ENCODE peak calls at places on chromosomes 16 and 17, in ten cellular contexts. Y, M, N, D, S, T, Z, U, E and W are unnamed samples.

GRCh38 chr17:5912927-5913565 is 157.1 kb upstream of the WSCD1 start:
- DNase-seq in U (no peak), E (no peak), M (no peak), Z (no peak), T (no peak), D (no peak), S (no peak), Y (no peak), N (no peak), W (no peak)

GRCh38 chr17:74317071-74317470 is 9.0 kb upstream of the KIF19 start:
- DNase-seq in Z (no peak), U (no peak), M (no peak), Y (no peak), D (no peak), N (no peak), S (no peak), T (no peak), E (no peak), W (no peak)

GRCh38 chr17:59149841-59150511 is 5.0 kb downstream of the SKA2 start:
- DNase-seq in E (no peak), M (peak), T (no peak), S (no peak), N (no peak), Y (no peak), D (peak), U (peak), Z (no peak), W (no peak)

GRCh38 chr17:42329025-42329976 is 41.0 kb downstream of the STAT5A start:
- DNase-seq in S (peak), Z (no peak), U (peak), T (no peak), M (peak), D (no peak), E (no peak), N (no peak), Y (no peak), W (no peak)

GRCh38 chr16:84266451-84266850 is 26.6 kb upstream of the KCNG4 start:
- DNase-seq in E (no peak), U (peak), S (peak), M (peak), T (no peak), N (peak), D (peak), Z (peak), Y (no peak), W (peak)

GRCh38 chr17:2405247-2405926 is 4.5 kb upstream of the MNT start:
- DNase-seq in U (peak), D (peak), M (peak), S (no peak), E (no peak), T (no peak), Z (no peak), N (no peak), Y (no peak), W (no peak)

GRCh38 chr17:512926-513325 is 160.3 kb upstream of the RPH3AL start:
- DNase-seq in N (no peak), D (peak), E (no peak), U (no peak), M (peak), S (no peak), Z (no peak), T (no peak), Y (no peak), W (no peak)

GRCh38 chr17:76537288-76537577 is 276 bp downstream of the CYGB start:
- DNase-seq in U (no peak), Y (no peak), E (no peak), S (peak), N (no peak), Z (no peak), M (no peak), D (no peak), T (no peak), W (peak)

GRCh38 chr17:17783825-17784598 is 52.8 kb downstream of the SREBF1 start:
- DNase-seq in Y (peak), Z (peak), N (peak), S (peak), D (peak), M (no peak), T (no peak), U (no peak), E (peak), W (peak)

GRCh38 chr17:10311131-10311530 is 61.7 kb downstream of the MYH13 start:
- DNase-seq in M (no peak), Z (no peak), S (no peak), D (no peak), Y (no peak), E (no peak), U (no peak), N (no peak), T (no peak), W (no peak)

GRCh38 chr16:57616871-57617270 is 11.6 kb upstream of the ADGRG1 start:
- DNase-seq in Y (no peak), T (no peak), U (no peak), M (no peak), D (no peak), S (no peak), E (no peak), Z (no peak), N (no peak), W (peak)

GRCh38 chr16:27538508-27538907 is 11.2 kb downstream of the GTF3C1 start:
- DNase-seq in D (no peak), T (no peak), M (no peak), U (no peak), Z (no peak), N (no peak), E (no peak), Y (no peak), S (peak), W (no peak)

GRCh38 chr16:30874244-30874820 is 19.5 kb downstream of the BCL7C start:
- DNase-seq in T (no peak), Z (no peak), S (no peak), D (no peak), M (no peak), Y (no peak), U (no peak), E (no peak), N (no peak), W (no peak)

GRCh38 chr17:62780951-62781350 is 27.2 kb downstream of the MARCHF10 start:
- DNase-seq in D (no peak), U (peak), E (no peak), M (peak), Y (no peak), T (no peak), S (no peak), N (no peak), Z (no peak), W (no peak)

GRCh38 chr16:57985204-57986121 is 14.5 kb upstream of the CNGB1 start:
- DNase-seq in N (no peak), S (peak), E (no peak), Y (peak), Z (no peak), D (no peak), U (no peak), M (peak), T (no peak), W (no peak)

GRCh38 chr17:28481081-28481571 is 7.7 kb downstream of the SLC13A2 start:
- DNase-seq in T (no peak), U (no peak), M (no peak), Z (peak), S (no peak), D (no peak), N (no peak), E (no peak), Y (no peak), W (no peak)

GRCh38 chr17:61394630-61395408 is 4.8 kb upstream of the TBX2 start:
- DNase-seq in T (no peak), Y (no peak), M (no peak), Z (no peak), D (no peak), N (no peak), S (no peak), U (no peak), E (no peak), W (peak)

GRCh38 chr17:57927048-57927723 is 28.0 kb downstream of the CUEDC1 start:
- DNase-seq in M (no peak), Z (no peak), Y (no peak), E (no peak), N (peak), T (no peak), S (peak), U (no peak), D (no peak), W (no peak)

GRCh38 chr17:31568140-31568938 is 176.9 kb downstream of the RAB11FIP4 start:
- DNase-seq in U (no peak), Z (peak), D (no peak), Y (no peak), M (no peak), E (no peak), N (no peak), T (no peak), S (no peak), W (no peak)

GRCh38 chr17:39668141-39668924 is at the start of gene PNMT:
- DNase-seq in Z (peak), Y (peak), U (no peak), N (peak), T (no peak), E (peak), M (peak), S (peak), D (peak), W (peak)

GRCh38 chr16:73405851-73406250 is 357.9 kb upstream of the ZFHX3 start:
- DNase-seq in D (no peak), Y (no peak), U (no peak), Z (no peak), T (no peak), N (no peak), M (no peak), S (no peak), E (no peak), W (no peak)

GRCh38 chr16:72291531-72291981 is 119.6 kb upstream of the PMFBP1 start:
- DNase-seq in S (no peak), U (peak), N (no peak), Y (no peak), T (no peak), Z (no peak), D (no peak), E (no peak), M (peak), W (peak)

GRCh38 chr17:29155966-29156338 is 24.2 kb downstream of the MYO18A start:
- DNase-seq in T (no peak), Y (no peak), N (no peak), Z (no peak), M (peak), E (no peak), U (peak), D (no peak), S (peak), W (no peak)

GRCh38 chr17:52201764-52202571 is 43.5 kb upstream of the CA10 start:
- DNase-seq in D (no peak), Y (no peak), Z (no peak), E (no peak), U (no peak), T (no peak), M (no peak), S (no peak), N (no peak), W (no peak)

GRCh38 chr16:72853575-72853974 is 194.4 kb downstream of the ZFHX3 start:
- DNase-seq in Y (no peak), N (no peak), D (no peak), S (no peak), Z (no peak), E (no peak), M (no peak), U (no peak), T (no peak), W (no peak)

GRCh38 chr16:2194166-2194834 is 2.1 kb downstream of the CASKIN1 start:
- DNase-seq in E (no peak), U (peak), M (peak), Z (no peak), S (peak), D (no peak), Y (no peak), T (no peak), N (peak), W (peak)

GRCh38 chr17:45132569-45133463 is 501 bp upstream of the PLCD3 start:
- DNase-seq in T (no peak), S (peak), Z (peak), D (peak), Y (peak), E (peak), U (peak), N (peak), M (peak), W (peak)

GRCh38 chr17:4721203-4722135 is 9.8 kb upstream of the MED11 start:
- DNase-seq in M (no peak), T (no peak), U (peak), Y (no peak), E (no peak), N (no peak), Z (peak), S (no peak), D (peak), W (no peak)

GRCh38 chr17:61152898-61153297 is 246.7 kb upstream of the TBX2 start:
- DNase-seq in S (no peak), N (no peak), D (no peak), U (no peak), Z (no peak), T (no peak), E (no peak), M (no peak), Y (no peak), W (no peak)

GRCh38 chr17:43442711-43443110 is 41.1 kb upstream of the DHX8 start:
- DNase-seq in S (no peak), E (no peak), Z (no peak), Y (no peak), T (no peak), N (no peak), D (no peak), M (peak), U (no peak), W (no peak)

GRCh38 chr17:1050996-1051925 is 54.3 kb downstream of the TIMM22 start:
- DNase-seq in S (no peak), U (no peak), M (no peak), E (no peak), Y (no peak), N (no peak), D (no peak), Z (no peak), T (no peak), W (no peak)

GRCh38 chr17:71427801-71428200 is 693.0 kb upstream of the SOX9 start:
- DNase-seq in U (no peak), Y (no peak), D (no peak), S (no peak), M (peak), N (no peak), Z (no peak), E (no peak), T (no peak), W (no peak)

GRCh38 chr16:14405611-14406537 is 224.2 kb downstream of the PARN start:
- DNase-seq in M (peak), N (peak), T (no peak), Z (no peak), U (no peak), Y (no peak), E (no peak), D (no peak), S (peak), W (peak)

GRCh38 chr16:66538910-66539309 is 11.0 kb downstream of the TK2 start:
- DNase-seq in E (no peak), M (no peak), N (no peak), T (no peak), S (no peak), U (no peak), Z (no peak), Y (no peak), D (no peak), W (no peak)

GRCh38 chr16:13421726-13422125 is 498.2 kb upstream of the ERCC4 start:
- DNase-seq in M (peak), N (no peak), Z (no peak), S (peak), T (no peak), Y (no peak), U (peak), D (no peak), E (no peak), W (no peak)

GRCh38 chr16:19114359-19115147 is 789 bp downstream of the ITPRIPL2 start:
- DNase-seq in D (no peak), Y (no peak), M (peak), U (peak), T (no peak), S (peak), N (no peak), Z (peak), E (no peak), W (peak)

GRCh38 chr16:66668777-66669444 is 27.6 kb downstream of the CMTM4 start:
- DNase-seq in S (no peak), M (no peak), T (no peak), U (no peak), Z (no peak), D (no peak), Y (no peak), E (no peak), N (no peak), W (no peak)

GRCh38 chr17:42531455-42532354 is 4.3 kb upstream of the NAGLU start:
- DNase-seq in E (peak), Z (peak), D (peak), N (peak), Y (peak), M (peak), U (no peak), S (peak), T (no peak), W (peak)